ENCODE peak calls at places on chromosomes 16 and 17, in five cellular contexts. I is stimulated activated CD4-positive, alpha-beta T cell treated with anti-CD3 and anti-CD28 coated beads, TNF-alpha, amount 100 ng/mL, for 48 hours; F is heart left ventricle; T is tibial nerve; R is ELF-1. Y is an unnamed sample.

GRCh38 chr17:17375826-17376225 is 72.7 kb downstream of the NT5M start:
- DNase-seq in I (no peak), R (no peak), T (no peak), F (no peak), Y (no peak)

GRCh38 chr16:76946879-76947278 is 244.1 kb upstream of the MON1B start:
- DNase-seq in T (no peak), I (no peak), F (no peak), R (peak), Y (no peak)

GRCh38 chr17:45256114-45256966 is 5.6 kb downstream of the SPATA32 start:
- DNase-seq in F (no peak), T (no peak), I (no peak), R (no peak), Y (no peak)

GRCh38 chr16:81717662-81718189 is 61.4 kb upstream of the PLCG2 start:
- DNase-seq in F (no peak), R (no peak), T (no peak), I (no peak), Y (no peak)

GRCh38 chr17:29722411-29723198 is 99.9 kb upstream of the CORO6 start:
- DNase-seq in R (no peak), T (peak), I (no peak), F (peak), Y (peak)

GRCh38 chr17:4948997-4949320 is 629 bp upstream of the PFN1 start:
- DNase-seq in I (no peak), F (peak), R (peak), T (no peak), Y (peak)

GRCh38 chr16:636206-637080 is at the start of gene METTL26:
- DNase-seq in T (peak), F (peak), R (peak), I (peak), Y (peak)

GRCh38 chr17:44556114-44556853 is 1.0 kb upstream of the FZD2 start:
- DNase-seq in F (peak), R (peak), T (no peak), I (no peak), Y (no peak)

GRCh38 chr16:31452631-31453106 is 6.6 kb upstream of the ARMC5 start:
- DNase-seq in T (no peak), F (no peak), I (no peak), R (no peak), Y (no peak)

GRCh38 chr17:72915631-72916081 is 176.8 kb downstream of the SLC39A11 start:
- DNase-seq in I (no peak), F (no peak), R (no peak), T (no peak), Y (no peak)

GRCh38 chr17:72427761-72428109 is 306.9 kb downstream of the SOX9 start:
- DNase-seq in R (no peak), I (no peak), T (no peak), F (no peak), Y (no peak)